ENCODE peak calls at places on chromosomes 4 and X, in eight cellular contexts. K, W, H, N, P, T, G and M are unnamed samples.

GRCh38 chr4:24104173-24104572 is 214.3 kb upstream of the PPARGC1A start:
- DNase-seq in T (no peak), W (no peak), G (no peak), K (no peak), H (no peak), N (peak; percentile 79), P (no peak), M (no peak)

GRCh38 chr4:181582595-181582994 is 660.6 kb upstream of the TENM3 start:
- DNase-seq in N (no peak), W (no peak), K (no peak), P (no peak), T (peak; percentile 30), G (no peak), H (no peak), M (peak; percentile 1)

GRCh38 chr4:140989944-140990343 is 143.3 kb downstream of the RNF150 start:
- DNase-seq in W (no peak), G (no peak), T (no peak), K (no peak), N (no peak), P (no peak), H (no peak), M (no peak)

GRCh38 chrX:67607436-67607835 is 63.6 kb downstream of the AR start:
- DNase-seq in P (no peak), T (no peak), K (no peak), W (no peak), N (no peak), H (no peak), G (no peak), M (no peak)

GRCh38 chr4:126897038-126897437 is 735.7 kb upstream of the INTU start:
- DNase-seq in K (no peak), H (no peak), P (no peak), T (no peak), N (no peak), W (no peak), G (no peak), M (no peak)

GRCh38 chr4:109075617-109076016 is 226.8 kb downstream of the COL25A1 start:
- DNase-seq in K (no peak), W (no peak), H (no peak), P (no peak), G (no peak), N (no peak), T (no peak), M (no peak)

GRCh38 chr4:122364700-122365404 is 14.0 kb upstream of the ADAD1 start:
- DNase-seq in N (no peak), H (no peak), K (no peak), T (no peak), G (no peak), W (no peak), P (peak; percentile 42), M (no peak)

GRCh38 chr4:94583938-94584641 is 132.3 kb downstream of the PDLIM5 start:
- DNase-seq in T (no peak), H (no peak), W (no peak), K (no peak), P (no peak), N (no peak), G (no peak), M (no peak)

GRCh38 chr4:32094987-32095386 is 1374.8 kb downstream of the PCDH7 start:
- DNase-seq in H (no peak), W (no peak), T (no peak), N (no peak), G (no peak), K (no peak), P (no peak), M (no peak)
- TF ChIP-seq POLR2A in H (no peak), W (no peak), T (no peak), N (no peak), G (no peak), K (no peak), P (no peak), M (no peak)

GRCh38 chr4:1979477-1980196 is 29.1 kb downstream of the NELFA start:
- DNase-seq in W (no peak), K (no peak), H (no peak), G (no peak), P (no peak), T (no peak), N (no peak), M (no peak)
- TF ChIP-seq POLR2A in W (no peak), K (no peak), H (no peak), G (no peak), P (no peak), T (no peak), N (no peak), M (no peak)

DNA sequence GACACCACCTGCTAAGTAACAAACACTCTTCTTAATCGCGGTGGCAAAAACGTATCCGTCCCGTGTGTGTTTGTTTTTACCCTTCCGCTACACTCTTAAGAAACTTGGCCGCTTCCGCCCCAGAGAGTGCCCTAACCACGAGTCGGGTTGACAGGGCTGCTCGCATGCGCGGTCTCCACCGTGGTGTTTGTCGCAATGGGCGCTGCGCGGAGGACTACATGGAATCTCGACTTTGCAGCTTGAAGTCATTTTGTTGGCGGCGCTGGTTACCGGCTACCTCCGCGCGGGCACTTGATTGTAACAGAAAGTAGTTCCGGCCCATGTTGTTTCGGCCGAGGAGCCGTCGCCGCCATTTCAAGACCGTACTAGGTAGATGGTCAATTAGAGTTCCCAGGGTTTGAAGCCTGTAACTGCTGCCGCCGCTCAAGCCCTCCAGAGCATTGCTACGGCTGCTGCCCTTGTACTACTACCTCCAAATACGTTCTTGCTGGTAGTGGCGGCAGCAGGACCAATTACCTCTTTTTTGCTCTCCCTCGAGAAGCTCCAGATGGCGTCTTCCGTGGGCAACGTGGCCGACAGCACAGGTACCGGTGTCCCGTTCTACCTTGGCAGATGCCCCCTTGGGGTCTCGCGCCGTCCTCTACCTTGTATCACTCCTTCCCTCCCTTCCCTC is at the start of gene OGT:
- DNase-seq in T (peak; percentile 97), G (peak; percentile 92), W (peak; percentile 95), H (peak; percentile 93), K (peak; percentile 94), N (peak; percentile 93), P (peak; percentile 96), M (peak; percentile 98)
- TF ChIP-seq POLR2A in T (no peak), G (peak; percentile 63), W (peak; percentile 90), H (peak; percentile 58), K (peak; percentile 50), N (peak; percentile 60), P (peak; percentile 48), M (peak; percentile 93)

DNA sequence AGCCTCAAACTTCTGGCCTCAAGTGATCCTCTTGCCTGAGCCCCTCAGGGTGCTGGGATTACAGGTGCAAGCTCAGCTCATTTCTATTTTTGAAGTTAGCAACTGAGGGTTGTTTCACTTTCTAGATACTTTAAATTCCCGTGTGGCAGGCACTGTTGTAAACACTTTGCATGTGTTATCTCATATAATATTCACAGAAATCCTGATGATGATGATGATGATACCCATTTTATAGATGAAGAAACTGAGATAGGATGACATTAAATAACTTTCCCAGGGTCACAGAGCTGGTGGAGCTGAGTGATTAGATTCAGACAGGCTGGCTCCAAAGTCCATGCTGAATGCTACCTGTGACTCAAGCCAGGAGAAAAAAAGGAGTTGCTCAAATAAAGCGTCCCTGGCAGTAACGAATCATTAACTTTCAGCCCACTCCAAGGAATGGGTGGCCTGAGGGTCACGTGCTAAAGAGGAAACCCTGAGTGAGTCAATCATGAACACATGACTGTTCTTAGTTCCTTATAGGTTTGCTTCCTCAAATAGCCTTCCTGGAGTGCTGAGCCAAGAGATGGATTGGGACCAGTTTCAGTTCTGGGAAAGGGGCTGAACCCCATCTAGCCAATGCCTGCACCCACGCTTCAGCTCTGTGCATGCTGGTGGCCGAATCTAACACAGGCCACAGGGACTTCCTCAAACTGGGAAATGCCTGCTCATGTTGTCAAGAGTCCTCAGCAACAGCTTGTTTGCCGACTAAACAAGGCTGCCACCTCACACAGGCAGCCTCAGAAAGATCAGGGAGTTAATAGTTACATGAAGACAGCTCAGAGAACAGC is 52.8 kb downstream of the RBM47 start:
- DNase-seq in T (peak; percentile 73), G (peak; percentile 86), P (peak; percentile 81), K (peak; percentile 59), W (peak; percentile 91), N (peak; percentile 87), H (peak; percentile 39), M (peak; percentile 4)
- TF ChIP-seq POLR2A in T (no peak), G (no peak), P (no peak), K (no peak), W (peak; percentile 61), N (peak; percentile 62), H (no peak), M (no peak)

GRCh38 chrX:18985186-18985435 is 1.2 kb upstream of the PHKA2 start:
- DNase-seq in K (no peak), G (no peak), H (no peak), N (no peak), T (no peak), P (no peak), W (no peak), M (no peak)

GRCh38 chrX:18983711-18984380 is at the start of gene PHKA2:
- DNase-seq in W (peak; percentile 59), P (peak; percentile 75), G (peak; percentile 14), T (peak; percentile 54), N (peak; percentile 75), K (peak; percentile 33), H (no peak), M (no peak)

GRCh38 chrX:18981124-18981807 is 2.6 kb downstream of the PHKA2 start:
- DNase-seq in W (no peak), G (no peak), N (peak; percentile 53), P (no peak), T (no peak), H (no peak), K (no peak), M (no peak)

DNA sequence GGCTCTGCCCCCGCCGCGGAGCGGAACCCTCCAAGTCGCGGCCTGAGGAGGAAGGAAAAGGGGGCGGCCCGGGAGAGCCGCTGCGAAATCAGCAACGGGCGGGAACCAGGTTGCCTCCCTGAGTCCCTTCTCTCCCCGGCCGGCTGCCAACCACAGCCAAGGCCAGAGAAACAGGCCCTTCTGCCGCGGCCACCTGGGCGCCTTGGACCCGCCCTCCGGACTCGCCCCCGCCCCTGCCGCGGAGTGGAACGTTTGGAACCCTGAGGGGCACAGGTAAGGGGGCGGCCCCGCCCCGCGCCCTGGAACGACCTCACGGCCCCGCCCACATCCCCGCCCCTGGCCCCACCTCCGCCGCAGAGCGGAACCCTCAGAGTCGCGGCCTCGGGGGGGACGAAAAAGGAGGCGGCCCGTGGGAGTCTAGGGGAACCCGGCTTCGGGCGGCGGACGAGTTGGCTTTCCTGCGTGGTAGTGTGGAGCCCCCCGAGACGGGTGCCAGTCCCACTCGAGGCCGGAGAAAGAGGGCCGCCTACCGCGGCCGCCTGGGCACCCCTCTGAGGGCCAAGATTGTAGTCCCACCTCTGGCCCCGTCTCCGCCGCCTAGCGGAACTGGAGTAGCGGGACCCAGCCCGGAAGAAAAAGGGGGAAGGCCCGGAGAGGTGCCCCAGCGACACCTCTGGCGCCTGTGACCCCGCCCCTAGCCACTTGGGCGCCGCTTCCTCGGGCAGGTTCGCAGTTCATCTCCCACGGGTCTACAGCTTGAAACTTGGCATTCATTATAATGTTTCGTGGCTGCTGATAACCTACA is 669 bp upstream of the PHKA2 start:
- DNase-seq in T (peak; percentile 87), G (peak; percentile 76), W (peak; percentile 86), P (peak; percentile 89), H (peak; percentile 78), N (peak; percentile 88), K (peak; percentile 76), M (peak; percentile 87)
- TF ChIP-seq POLR2A in T (no peak), G (no peak), W (peak; percentile 67), P (peak; percentile 32), H (peak; percentile 33), N (peak; percentile 28), K (peak; percentile 11), M (peak; percentile 63)